ENCODE peak calls at places on chromosomes 5 and 9, in six cellular contexts. Q is activated CD4-positive, CD25-positive, alpha-beta regulatory T cell; J is BJ; C is activated effector memory CD4-positive, alpha-beta T cell treated with anti-CD3 and anti-CD28 coated beads, Interleukin-2, amount 50 U/mL, for 16 hours; Z is upper lobe of right lung; D is activated T-helper 1 cell treated with anti-CD3 and anti-CD28 coated beads, Interleukin-12 subunit alpha, Interleukin-12 subunit beta, Interleukin-2, Interleukin-4 antibody, amounts not matched to agents 30 ng/mL and 10 ng/mL and 1 ng/mL, durations not matched to agents 14 hours and 24 hours and 36 hours. H is an unnamed sample.

GRCh38 chr5:138662599-138662998 is 87.4 kb upstream of the HSPA9 start:
- DNase-seq in Q (no peak), J (no peak), C (peak), Z (no peak), D (no peak), H (peak)

GRCh38 chr5:59036274-59036961 is 453.5 kb downstream of the RAB3C start:
- DNase-seq in Q (no peak), J (peak), C (peak), Z (no peak), D (peak), H (peak)

GRCh38 chr9:16487915-16488314 is 382.6 kb downstream of the BNC2 start:
- DNase-seq in Q (no peak), J (no peak), C (no peak), Z (no peak), D (no peak), H (no peak)

GRCh38 chr5:135341696-135342095 is 57.3 kb downstream of the MACROH2A1 start:
- DNase-seq in Q (no peak), J (no peak), C (no peak), Z (no peak), D (no peak), H (no peak)

GRCh38 chr9:92138157-92138959 is 23.1 kb upstream of the SPTLC1 start:
- DNase-seq in Q (peak), J (no peak), C (peak), Z (peak), D (peak), H (peak)

GRCh38 chr5:139667730-139668063 is 19.5 kb downstream of the CXXC5 start:
- DNase-seq in Q (no peak), J (no peak), C (no peak), Z (no peak), D (no peak), H (no peak)

GRCh38 chr9:3857673-3858072 is 331.9 kb upstream of the RFX3 start:
- DNase-seq in Q (no peak), J (peak), C (no peak), Z (no peak), D (no peak), H (peak)

GRCh38 chr9:23789529-23790254 is 36.3 kb downstream of the ELAVL2 start:
- DNase-seq in Q (no peak), J (no peak), C (no peak), Z (no peak), D (no peak), H (no peak)

GRCh38 chr9:125457357-125457756 is 195.7 kb downstream of the GAPVD1 start:
- DNase-seq in Q (no peak), J (no peak), C (no peak), Z (no peak), D (no peak), H (no peak)

GRCh38 chr9:106324596-106325280 is 538.2 kb upstream of the ZNF462 start:
- DNase-seq in Q (no peak), J (no peak), C (no peak), Z (no peak), D (no peak), H (no peak)

GRCh38 chr9:18910435-18910834 is 122.6 kb downstream of the SAXO1 start:
- DNase-seq in Q (no peak), J (no peak), C (no peak), Z (no peak), D (no peak), H (no peak)

GRCh38 chr9:137982132-137982666 is 104.6 kb downstream of the CACNA1B start:
- DNase-seq in Q (no peak), J (no peak), C (no peak), Z (no peak), D (no peak), H (peak)

GRCh38 chr9:34291019-34291418 is 38.0 kb downstream of the KIF24 start:
- DNase-seq in Q (no peak), J (no peak), C (no peak), Z (no peak), D (no peak), H (no peak)

GRCh38 chr9:137441289-137441934 is at the start of gene ENTPD8:
- DNase-seq in Q (no peak), J (no peak), C (no peak), Z (peak), D (no peak), H (peak)

GRCh38 chr5:116459306-116459705 is 115.3 kb downstream of the SEMA6A start:
- DNase-seq in Q (no peak), J (no peak), C (no peak), Z (no peak), D (no peak), H (no peak)

GRCh38 chr9:123569343-123569694 is 213.3 kb downstream of the CRB2 start:
- DNase-seq in Q (no peak), J (no peak), C (no peak), Z (no peak), D (no peak), H (no peak)

GRCh38 chr9:84371737-84372136 is 31.2 kb upstream of the SLC28A3 start:
- DNase-seq in Q (no peak), J (peak), C (no peak), Z (no peak), D (no peak), H (peak)

GRCh38 chr9:70578720-70579119 is 164.3 kb upstream of the KLF9 start:
- DNase-seq in Q (no peak), J (no peak), C (no peak), Z (no peak), D (no peak), H (no peak)

GRCh38 chr5:425714-426113 is 17.3 kb upstream of the EXOC3 start:
- DNase-seq in Q (no peak), J (no peak), C (peak), Z (no peak), D (no peak), H (no peak)